ENCODE peak calls at places on chromosomes 4 and X, in four cellular contexts. One of them, this sample, is unnamed.

GRCh38 chrX:15956684-15957083 is 102.1 kb upstream of the AP1S2 start:
- DNase-seq in left ventricle myocardium inferior: no peak
- DNase-seq in fibroblast of lung: peak; percentile 56
- DNase-seq in ascending aorta: no peak
- DNase-seq in this sample: peak; percentile 10

GRCh38 chr4:2402053-2402452 is 16.4 kb downstream of the ZFYVE28 start:
- DNase-seq in left ventricle myocardium inferior: peak; percentile 73
- DNase-seq in fibroblast of lung: peak; percentile 38
- DNase-seq in ascending aorta: no peak
- DNase-seq in this sample: no peak

GRCh38 chrX:23008431-23009099 is 8.8 kb downstream of the DDX53 start:
- DNase-seq in left ventricle myocardium inferior: no peak
- DNase-seq in fibroblast of lung: peak; percentile 49
- DNase-seq in ascending aorta: no peak
- DNase-seq in this sample: peak; percentile 37

GRCh38 chr4:38101563-38101962 is 141.4 kb downstream of the PTTG2 start:
- DNase-seq in left ventricle myocardium inferior: no peak
- DNase-seq in fibroblast of lung: peak; percentile 86
- DNase-seq in ascending aorta: no peak
- DNase-seq in this sample: no peak

GRCh38 chr4:1881709-1882108 is 10.5 kb downstream of the NSD2 start:
- DNase-seq in left ventricle myocardium inferior: no peak
- DNase-seq in fibroblast of lung: no peak
- DNase-seq in ascending aorta: no peak
- DNase-seq in this sample: no peak

GRCh38 chrX:140764401-140764919 is 54.9 kb downstream of the LINC00632 start:
- DNase-seq in left ventricle myocardium inferior: no peak
- DNase-seq in fibroblast of lung: peak; percentile 67
- DNase-seq in ascending aorta: no peak
- DNase-seq in this sample: no peak

GRCh38 chrX:9746148-9746880 is 19.3 kb downstream of the GPR143 start:
- DNase-seq in left ventricle myocardium inferior: no peak
- DNase-seq in fibroblast of lung: peak; percentile 81
- DNase-seq in ascending aorta: no peak
- DNase-seq in this sample: no peak

GRCh38 chr4:184066584-184067300 is 150.9 kb downstream of the ENPP6 start:
- DNase-seq in left ventricle myocardium inferior: no peak
- DNase-seq in fibroblast of lung: no peak
- DNase-seq in ascending aorta: no peak
- DNase-seq in this sample: no peak

GRCh38 chr4:48787031-48787430 is 7.0 kb upstream of the FRYL start:
- DNase-seq in left ventricle myocardium inferior: no peak
- DNase-seq in fibroblast of lung: no peak
- DNase-seq in ascending aorta: no peak
- DNase-seq in this sample: no peak

GRCh38 chrX:45769919-45770582 is 569.4 kb upstream of the DIPK2B start:
- DNase-seq in left ventricle myocardium inferior: peak; percentile 33
- DNase-seq in fibroblast of lung: peak; percentile 95
- DNase-seq in ascending aorta: peak; percentile 55
- DNase-seq in this sample: peak; percentile 76

GRCh38 chrX:154600962-154601374 is 16.0 kb downstream of the CTAG1A start:
- DNase-seq in left ventricle myocardium inferior: no peak
- DNase-seq in fibroblast of lung: peak; percentile 84
- DNase-seq in ascending aorta: no peak
- DNase-seq in this sample: no peak

GRCh38 chrX:29535212-29536162 is 679.9 kb upstream of the MAGEB2 start:
- DNase-seq in left ventricle myocardium inferior: no peak
- DNase-seq in fibroblast of lung: peak; percentile 21
- DNase-seq in ascending aorta: no peak
- DNase-seq in this sample: peak; percentile 46

GRCh38 chr4:25211721-25212120 is 22.1 kb upstream of the PI4K2B start:
- DNase-seq in left ventricle myocardium inferior: no peak
- DNase-seq in fibroblast of lung: no peak
- DNase-seq in ascending aorta: no peak
- DNase-seq in this sample: no peak

GRCh38 chr4:82900016-82900334 is 560 bp upstream of the THAP9 start:
- DNase-seq in left ventricle myocardium inferior: no peak
- DNase-seq in fibroblast of lung: peak; percentile 41
- DNase-seq in ascending aorta: no peak
- DNase-seq in this sample: no peak

GRCh38 chr4:8076023-8076422 is 82.6 kb downstream of the ABLIM2 start:
- DNase-seq in left ventricle myocardium inferior: no peak
- DNase-seq in fibroblast of lung: no peak
- DNase-seq in ascending aorta: no peak
- DNase-seq in this sample: no peak

GRCh38 chr4:2256781-2257191 is 5.1 kb downstream of the MXD4 start:
- DNase-seq in left ventricle myocardium inferior: peak; percentile 56
- DNase-seq in fibroblast of lung: no peak
- DNase-seq in ascending aorta: peak; percentile 71
- DNase-seq in this sample: peak; percentile 14

GRCh38 chr4:10688827-10689226 is 4.3 kb upstream of the CLNK start:
- DNase-seq in left ventricle myocardium inferior: no peak
- DNase-seq in fibroblast of lung: no peak
- DNase-seq in ascending aorta: no peak
- DNase-seq in this sample: no peak

GRCh38 chrX:72247206-72247944 is 8.5 kb upstream of the ERCC6L start:
- DNase-seq in left ventricle myocardium inferior: no peak
- DNase-seq in fibroblast of lung: no peak
- DNase-seq in ascending aorta: no peak
- DNase-seq in this sample: no peak

GRCh38 chr4:128877934-128878333 is 68.4 kb downstream of the JADE1 start:
- DNase-seq in left ventricle myocardium inferior: no peak
- DNase-seq in fibroblast of lung: no peak
- DNase-seq in ascending aorta: no peak
- DNase-seq in this sample: no peak

GRCh38 chrX:134542485-134542884 is 82.5 kb downstream of the HPRT1 start:
- DNase-seq in left ventricle myocardium inferior: no peak
- DNase-seq in fibroblast of lung: peak; percentile 55
- DNase-seq in ascending aorta: no peak
- DNase-seq in this sample: no peak

GRCh38 chrX:118497180-118497814 is 1.7 kb downstream of the DOCK11 start:
- DNase-seq in left ventricle myocardium inferior: no peak
- DNase-seq in fibroblast of lung: no peak
- DNase-seq in ascending aorta: no peak
- DNase-seq in this sample: no peak

GRCh38 chrX:118496763-118497079 is 1.1 kb downstream of the DOCK11 start:
- DNase-seq in left ventricle myocardium inferior: no peak
- DNase-seq in fibroblast of lung: no peak
- DNase-seq in ascending aorta: no peak
- DNase-seq in this sample: no peak

GRCh38 chrX:118495958-118496762 is 545 bp downstream of the DOCK11 start:
- DNase-seq in left ventricle myocardium inferior: peak; percentile 49
- DNase-seq in fibroblast of lung: peak; percentile 11
- DNase-seq in ascending aorta: peak; percentile 25
- DNase-seq in this sample: peak; percentile 46

GRCh38 chrX:118495061-118495921 is at the start of gene DOCK11:
- DNase-seq in left ventricle myocardium inferior: peak; percentile 74
- DNase-seq in fibroblast of lung: peak; percentile 87
- DNase-seq in ascending aorta: peak; percentile 50
- DNase-seq in this sample: peak; percentile 81

GRCh38 chrX:118493653-118494297 is 1.8 kb upstream of the DOCK11 start:
- DNase-seq in left ventricle myocardium inferior: no peak
- DNase-seq in fibroblast of lung: peak; percentile 11
- DNase-seq in ascending aorta: no peak
- DNase-seq in this sample: no peak
- H3K27ac ChIP-seq in left ventricle myocardium inferior: no peak overlapping the region
- H3K27ac ChIP-seq in fibroblast of lung: no peak overlapping the region
- H3K27ac ChIP-seq in ascending aorta: peak overlapping the region; percentile 94
- H3K27ac ChIP-seq in this sample: no peak overlapping the region

GRCh38 chr4:151442002-151442401 is 33.0 kb downstream of the FHIP1A start:
- DNase-seq in left ventricle myocardium inferior: no peak
- DNase-seq in fibroblast of lung: no peak
- DNase-seq in ascending aorta: no peak
- DNase-seq in this sample: no peak
- H3K4me3 ChIP-seq in left ventricle myocardium inferior: no peak overlapping the region
- H3K4me3 ChIP-seq in fibroblast of lung: no peak overlapping the region
- H3K4me3 ChIP-seq in ascending aorta: no peak overlapping the region
- H3K4me3 ChIP-seq in this sample: no peak overlapping the region

DNA sequence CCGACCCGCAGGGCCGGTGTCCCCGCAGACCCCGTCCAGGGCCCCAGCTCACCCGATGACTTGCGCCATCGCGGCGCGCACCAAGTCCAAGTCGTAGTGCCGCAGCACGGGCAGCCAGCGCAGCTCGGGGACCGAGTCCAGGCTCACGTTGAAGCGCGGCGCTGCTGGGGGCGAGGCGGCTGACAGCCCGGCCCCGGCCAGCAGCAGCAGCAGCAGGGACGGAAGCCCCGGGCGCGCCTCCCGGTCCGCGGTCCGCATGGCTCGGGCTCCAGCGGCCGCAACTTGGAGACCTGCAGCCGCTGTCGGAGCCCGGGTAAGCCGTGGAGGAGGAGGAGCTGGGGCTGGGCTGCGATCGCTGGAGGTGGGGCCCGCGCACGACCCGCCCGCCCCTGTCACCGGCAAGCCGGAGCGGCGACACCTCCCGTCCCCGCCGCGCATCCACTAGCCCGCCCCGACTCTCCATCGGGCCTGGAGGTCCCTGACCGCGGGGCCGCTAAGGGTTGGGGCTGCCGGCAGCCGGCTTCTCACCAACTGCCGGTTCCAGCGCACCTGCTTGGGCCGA is at the start of gene NAAA:
- DNase-seq in left ventricle myocardium inferior: peak; percentile 81
- DNase-seq in fibroblast of lung: peak; percentile 72
- DNase-seq in ascending aorta: peak; percentile 21
- DNase-seq in this sample: peak; percentile 81
- H3K27ac ChIP-seq in left ventricle myocardium inferior: peak within 1 kb of the TSS; percentile 78
- H3K27ac ChIP-seq in fibroblast of lung: peak within 1 kb of the TSS; percentile 70
- H3K27ac ChIP-seq in ascending aorta: peak within 1 kb of the TSS; percentile 80
- H3K27ac ChIP-seq in this sample: peak within 1 kb of the TSS; percentile 28

DNA sequence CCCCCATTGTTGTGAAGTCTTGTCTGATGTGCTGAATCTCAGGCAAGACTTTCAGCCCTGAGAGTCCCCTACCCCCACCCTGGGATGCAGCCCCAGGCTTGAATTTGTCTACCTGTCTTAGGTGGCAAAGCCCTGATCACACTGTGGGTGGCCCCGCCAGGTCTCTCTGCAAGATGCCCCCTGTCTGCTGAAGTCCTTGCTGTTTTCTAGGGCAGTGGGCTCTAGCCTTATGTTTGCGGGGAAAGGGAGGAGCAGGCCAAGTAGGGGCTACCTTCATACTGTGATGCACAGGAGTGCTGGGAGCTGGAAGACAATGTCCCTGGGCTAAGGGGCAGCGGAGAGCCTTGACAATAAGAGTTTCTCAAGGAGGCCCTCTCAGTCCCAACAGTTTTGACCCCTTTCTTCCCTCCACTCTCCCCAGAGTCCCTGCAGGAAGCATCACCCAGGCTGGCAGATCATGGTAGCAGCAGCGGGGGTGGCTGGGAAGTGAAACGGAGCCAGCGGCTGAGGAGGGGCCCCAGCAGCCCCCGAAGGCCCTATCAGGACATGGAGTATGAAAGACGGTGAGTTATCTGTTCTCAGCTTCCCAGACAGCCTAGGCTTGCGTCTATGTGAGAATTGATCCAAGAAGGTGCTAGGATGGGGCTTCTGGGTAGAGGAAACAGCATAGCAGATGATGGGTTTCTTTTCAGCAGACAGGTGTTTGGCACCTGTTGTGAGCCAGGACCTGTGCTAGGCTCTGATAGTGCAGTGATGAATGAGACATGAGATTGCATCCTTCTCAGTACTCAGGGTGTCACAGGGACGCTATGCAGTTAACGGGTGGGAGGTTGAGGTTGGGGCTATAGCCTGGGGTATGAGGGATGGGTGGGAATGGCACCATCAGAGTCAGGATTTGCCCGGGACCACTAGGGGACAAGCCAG is 2.2 kb downstream of the RBM10 start:
- DNase-seq in left ventricle myocardium inferior: no peak
- DNase-seq in fibroblast of lung: no peak
- DNase-seq in ascending aorta: no peak
- DNase-seq in this sample: no peak
- H3K4me3 ChIP-seq in left ventricle myocardium inferior: peak overlapping the region; percentile 78
- H3K4me3 ChIP-seq in fibroblast of lung: peak overlapping the region; percentile 73
- H3K4me3 ChIP-seq in ascending aorta: peak overlapping the region; percentile 64
- H3K4me3 ChIP-seq in this sample: no peak overlapping the region

GRCh38 chr4:76703123-76703490 is 194.8 kb downstream of the SOWAHB start:
- DNase-seq in left ventricle myocardium inferior: no peak
- DNase-seq in fibroblast of lung: no peak
- DNase-seq in ascending aorta: no peak
- DNase-seq in this sample: peak; percentile 57
- H3K27ac ChIP-seq in left ventricle myocardium inferior: peak overlapping the region; percentile 64
- H3K27ac ChIP-seq in fibroblast of lung: no peak overlapping the region
- H3K27ac ChIP-seq in ascending aorta: peak overlapping the region; percentile 84
- H3K27ac ChIP-seq in this sample: peak overlapping the region; percentile 61